ENCODE peak calls at places on chromosomes 5 and 9, in four cellular contexts. L is lower lobe of right lung, J is LoVo, Z is ovary. G is an unnamed sample.

GRCh38 chr5:175207321-175208040 is 236.5 kb downstream of the DRD1 start:
- DNase-seq in J (no peak), Z (no peak), L (no peak), G (no peak)

GRCh38 chr5:10307206-10308148 is at the start of gene CMBL:
- DNase-seq in J (peak; percentile 79), Z (peak; percentile 63), L (peak; percentile 69), G (peak; percentile 49)

GRCh38 chr5:132422720-132423442 is 53.4 kb downstream of the SLC22A5 start:
- DNase-seq in Z (no peak), J (peak; percentile 76), L (peak; percentile 78), G (no peak)

GRCh38 chr9:28389411-28389810 is 816.1 kb upstream of the C9orf72 start:
- DNase-seq in Z (no peak), J (no peak), L (no peak), G (no peak)

GRCh38 chr5:76742586-76742985 is 26.7 kb downstream of the F2R start:
- DNase-seq in L (no peak), J (no peak), Z (no peak), G (no peak)

GRCh38 chr5:104412649-104413240 is 850.2 kb upstream of the NUDT12 start:
- DNase-seq in J (no peak), Z (no peak), L (no peak), G (no peak)

GRCh38 chr9:121286973-121287721 is 19.2 kb downstream of the GSN start:
- DNase-seq in L (peak; percentile 78), J (peak; percentile 93), Z (peak; percentile 86), G (peak; percentile 91)

GRCh38 chr5:54844905-54845566 is 140.4 kb downstream of the ESM1 start:
- DNase-seq in Z (no peak), L (no peak), J (peak; percentile 61), G (peak; percentile 13)

GRCh38 chr9:123998970-123999621 is 12.5 kb upstream of the LHX2 start:
- DNase-seq in L (no peak), J (no peak), Z (no peak), G (no peak)

GRCh38 chr5:318931-319601 is 2.4 kb upstream of the AHRR start:
- DNase-seq in Z (no peak), L (no peak), J (no peak), G (no peak)

GRCh38 chr5:150599917-150600511 is 40.4 kb upstream of the SYNPO start:
- DNase-seq in Z (peak; percentile 91), J (peak; percentile 41), L (peak; percentile 83), G (peak; percentile 88)

GRCh38 chr5:123151227-123151951 is 62.3 kb downstream of the PRDM6 start:
- DNase-seq in Z (no peak), L (no peak), J (no peak), G (no peak)

GRCh38 chr9:8724284-8725018 is 924.9 kb upstream of the DMAC1 start:
- DNase-seq in L (no peak), Z (peak; percentile 29), J (no peak), G (no peak)

GRCh38 chr5:2276101-2276500 is 393.4 kb upstream of the IRX4 start:
- DNase-seq in J (no peak), L (no peak), Z (no peak), G (no peak)

GRCh38 chr9:135079676-135080075 is 7.8 kb upstream of the OLFM1 start:
- DNase-seq in L (no peak), Z (no peak), J (no peak), G (no peak)

GRCh38 chr9:33117306-33117705 is 40.8 kb upstream of the SMU1 start:
- DNase-seq in L (no peak), J (no peak), Z (no peak), G (no peak)

GRCh38 chr5:96997265-96997859 is 61.5 kb downstream of the LNPEP start:
- DNase-seq in J (peak; percentile 25), Z (no peak), L (no peak), G (peak; percentile 23)

GRCh38 chr5:172858990-172859811 is 25.1 kb downstream of the ERGIC1 start:
- DNase-seq in Z (no peak), J (peak; percentile 45), L (peak; percentile 69), G (peak; percentile 66)

GRCh38 chr5:148996270-148996669 is 66.6 kb downstream of the SH3TC2 start:
- DNase-seq in J (no peak), L (no peak), Z (no peak), G (no peak)